ENCODE peak calls at places on chromosomes 2 and 18, in six cellular contexts. Z is activated T-helper 1 cell treated with anti-CD3 and anti-CD28 coated beads, Interleukin-2, amount 50 U/mL, for 16 hours; B is A673; N is hepatic stellate cell; K is CD4-positive, alpha-beta memory T cell; F is anterior cingulate cortex. O is an unnamed sample.

GRCh38 chr2:127700527-127701192 is 637 bp upstream of the SFT2D3 start:
- DNase-seq in N (no peak), B (no peak), F (no peak), K (no peak), Z (no peak), O (no peak)

GRCh38 chr2:197803033-197803444 is 1.4 kb upstream of the PLCL1 start:
- DNase-seq in Z (no peak), K (peak), F (no peak), B (peak), N (peak), O (no peak)

GRCh38 chr2:196959750-196960392 is 33.4 kb upstream of the PGAP1 start:
- DNase-seq in Z (no peak), B (no peak), K (no peak), N (no peak), F (no peak), O (no peak)

GRCh38 chr2:237500681-237501424 is 13.8 kb downstream of the MLPH start:
- DNase-seq in B (peak), F (no peak), K (no peak), Z (no peak), N (peak), O (no peak)

GRCh38 chr18:58364867-58365533 is 263.9 kb downstream of the ALPK2 start:
- DNase-seq in N (peak), F (no peak), Z (no peak), K (no peak), B (no peak), O (no peak)

GRCh38 chr2:199273043-199273647 is 184.6 kb downstream of the SATB2 start:
- DNase-seq in N (no peak), Z (no peak), K (no peak), B (peak), F (no peak), O (no peak)

GRCh38 chr18:22933958-22934423 is 863 bp downstream of the RBBP8 start:
- DNase-seq in Z (no peak), B (no peak), K (no peak), N (no peak), F (no peak), O (no peak)

GRCh38 chr2:64311948-64312621 is 141.9 kb upstream of the LGALSL start:
- DNase-seq in K (no peak), B (peak), Z (no peak), F (peak), N (peak), O (no peak)